ENCODE peak calls at places on chromosome 5, in four cellular contexts. One of them, this sample, is unnamed.

GRCh38 chr5:146213210-146213838 is 9.9 kb downstream of the RBM27 start:
- DNase-seq in HepG2: peak
- DNase-seq in GM12878: no peak
- DNase-seq in K562: peak
- DNase-seq in this sample: no peak

GRCh38 chr5:179827684-179828083 is 7.0 kb downstream of the SQSTM1 start:
- DNase-seq in HepG2: no peak
- DNase-seq in GM12878: no peak
- DNase-seq in K562: no peak
- DNase-seq in this sample: no peak

GRCh38 chr5:138568061-138568824 is 7.0 kb downstream of the HSPA9 start:
- DNase-seq in HepG2: no peak
- DNase-seq in GM12878: no peak
- DNase-seq in K562: no peak
- DNase-seq in this sample: no peak

GRCh38 chr5:8907168-8907868 is 638.6 kb downstream of the SEMA5A start:
- DNase-seq in K562: no peak
- DNase-seq in HepG2: no peak
- DNase-seq in GM12878: no peak
- DNase-seq in this sample: no peak

GRCh38 chr5:154562244-154562861 is 84.3 kb upstream of the HAND1 start:
- DNase-seq in HepG2: no peak
- DNase-seq in GM12878: no peak
- DNase-seq in K562: no peak
- DNase-seq in this sample: no peak

GRCh38 chr5:140833993-140834392 is at the start of gene PCDHA7:
- DNase-seq in K562: peak
- DNase-seq in GM12878: no peak
- DNase-seq in HepG2: peak
- DNase-seq in this sample: no peak

GRCh38 chr5:139745121-139745799 is 50.3 kb upstream of the PSD2 start:
- DNase-seq in GM12878: no peak
- DNase-seq in K562: peak
- DNase-seq in HepG2: no peak
- DNase-seq in this sample: peak

GRCh38 chr5:112995764-112996618 is 19.4 kb downstream of the DCP2 start:
- DNase-seq in HepG2: peak
- DNase-seq in K562: peak
- DNase-seq in GM12878: no peak
- DNase-seq in this sample: peak

GRCh38 chr5:73352789-73353188 is 95.8 kb downstream of the FOXD1 start:
- DNase-seq in GM12878: no peak
- DNase-seq in K562: no peak
- DNase-seq in HepG2: no peak
- DNase-seq in this sample: no peak

DNA sequence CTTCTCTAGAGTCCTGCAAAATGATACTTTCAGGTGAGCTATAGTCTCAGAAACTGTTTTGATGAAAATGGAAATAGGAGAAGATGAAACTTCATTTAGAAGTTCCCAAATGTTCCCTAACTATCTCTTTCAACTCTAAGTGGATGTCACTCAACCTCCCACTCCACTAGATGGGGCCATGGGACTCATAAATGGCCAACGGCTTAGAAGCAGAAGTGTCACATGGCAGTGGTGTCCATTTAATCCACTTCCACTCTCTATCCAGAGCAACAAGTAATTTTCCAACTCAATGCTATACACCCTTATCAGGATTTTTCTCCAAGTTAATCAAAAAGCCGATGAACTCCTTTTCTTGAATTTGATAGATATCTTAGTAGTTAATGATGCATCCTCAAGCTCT is 295.7 kb downstream of the EDIL3 start:
- DNase-seq in HepG2: peak
- DNase-seq in K562: peak
- DNase-seq in GM12878: no peak
- DNase-seq in this sample: no peak
- TF ChIP-seq CTCF in HepG2: peak
- TF ChIP-seq CTCF in K562: no peak
- TF ChIP-seq CTCF in GM12878: peak
- TF ChIP-seq CTCF in this sample: no peak

GRCh38 chr5:68331202-68332108 is 115.9 kb downstream of the PIK3R1 start:
- DNase-seq in HepG2: peak
- DNase-seq in K562: peak
- DNase-seq in GM12878: no peak
- DNase-seq in this sample: no peak
- TF ChIP-seq CREM in HepG2: no peak
- TF ChIP-seq CREM in K562: no peak
- TF ChIP-seq CREM in GM12878: peak
- TF ChIP-seq CREM in this sample: no peak

GRCh38 chr5:4640793-4641192 is 499.3 kb upstream of the ADAMTS16 start:
- DNase-seq in K562: peak
- DNase-seq in GM12878: no peak
- DNase-seq in HepG2: no peak
- DNase-seq in this sample: peak
- TF ChIP-seq CTCF in K562: no peak
- TF ChIP-seq CTCF in GM12878: no peak
- TF ChIP-seq CTCF in HepG2: no peak
- TF ChIP-seq CTCF in this sample: no peak

GRCh38 chr5:389891-390290 is 53.1 kb upstream of the EXOC3 start:
- DNase-seq in HepG2: no peak
- DNase-seq in GM12878: no peak
- DNase-seq in K562: no peak
- DNase-seq in this sample: no peak

GRCh38 chr5:388266-389196 is 54.4 kb upstream of the EXOC3 start:
- DNase-seq in GM12878: no peak
- DNase-seq in HepG2: no peak
- DNase-seq in K562: no peak
- DNase-seq in this sample: no peak

GRCh38 chr5:386432-387341 is 56.3 kb upstream of the EXOC3 start:
- DNase-seq in GM12878: no peak
- DNase-seq in HepG2: no peak
- DNase-seq in K562: no peak
- DNase-seq in this sample: no peak

GRCh38 chr5:389197-389821 is 53.7 kb upstream of the EXOC3 start:
- DNase-seq in K562: no peak
- DNase-seq in HepG2: no peak
- DNase-seq in GM12878: no peak
- DNase-seq in this sample: no peak

DNA sequence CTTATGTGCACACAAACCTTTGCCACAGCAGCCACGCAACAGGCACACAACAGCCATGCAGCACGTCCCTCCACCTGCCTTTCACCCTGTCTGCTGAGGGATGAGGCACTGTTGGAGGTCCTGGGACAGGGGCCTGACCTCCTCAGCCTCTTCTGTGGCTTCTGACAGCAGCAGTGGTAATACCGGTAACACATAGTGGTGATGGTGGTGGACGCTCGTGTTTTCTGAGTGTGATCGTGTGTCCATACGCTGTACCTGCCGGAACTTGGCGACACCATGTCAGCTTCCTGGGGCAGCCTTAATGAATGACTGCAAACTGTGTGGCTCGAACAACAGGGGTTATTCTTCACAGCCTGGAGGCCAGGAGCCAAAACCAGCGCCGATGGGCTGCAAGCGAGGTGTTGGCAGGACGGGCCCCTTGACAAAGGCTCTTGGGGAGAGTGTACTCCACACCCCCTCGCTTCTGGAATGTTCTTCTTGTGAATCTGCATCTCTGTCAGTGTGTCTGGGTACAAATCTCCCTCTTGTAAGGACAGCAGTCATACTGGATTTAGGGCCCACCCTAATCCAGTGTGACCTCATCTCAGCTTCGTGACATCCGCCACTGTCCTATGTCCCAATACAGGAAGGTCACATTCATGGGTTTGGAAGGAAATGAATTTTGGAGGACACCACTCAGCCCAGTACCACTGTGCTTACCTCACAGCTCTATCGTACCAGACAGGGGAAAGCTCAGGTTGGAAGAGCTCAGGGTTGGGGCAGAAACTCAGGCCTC is 55.3 kb upstream of the EXOC3 start:
- DNase-seq in HepG2: no peak
- DNase-seq in K562: no peak
- DNase-seq in GM12878: no peak
- DNase-seq in this sample: no peak
- TF ChIP-seq CREM in HepG2: no peak
- TF ChIP-seq CREM in K562: no peak
- TF ChIP-seq CREM in GM12878: no peak
- TF ChIP-seq CREM in this sample: no peak

GRCh38 chr5:148002471-148002870 is 61.3 kb upstream of the SPINK5 start:
- DNase-seq in HepG2: no peak
- DNase-seq in K562: no peak
- DNase-seq in GM12878: no peak
- DNase-seq in this sample: no peak

GRCh38 chr5:148000036-148000435 is 63.7 kb upstream of the SPINK5 start:
- DNase-seq in HepG2: no peak
- DNase-seq in GM12878: no peak
- DNase-seq in K562: no peak
- DNase-seq in this sample: no peak

GRCh38 chr5:148003226-148003625 is 60.6 kb upstream of the SPINK5 start:
- DNase-seq in GM12878: no peak
- DNase-seq in HepG2: no peak
- DNase-seq in K562: no peak
- DNase-seq in this sample: no peak

GRCh38 chr5:148011407-148012124 is 52.2 kb upstream of the SPINK5 start:
- DNase-seq in GM12878: no peak
- DNase-seq in HepG2: no peak
- DNase-seq in K562: no peak
- DNase-seq in this sample: no peak

DNA sequence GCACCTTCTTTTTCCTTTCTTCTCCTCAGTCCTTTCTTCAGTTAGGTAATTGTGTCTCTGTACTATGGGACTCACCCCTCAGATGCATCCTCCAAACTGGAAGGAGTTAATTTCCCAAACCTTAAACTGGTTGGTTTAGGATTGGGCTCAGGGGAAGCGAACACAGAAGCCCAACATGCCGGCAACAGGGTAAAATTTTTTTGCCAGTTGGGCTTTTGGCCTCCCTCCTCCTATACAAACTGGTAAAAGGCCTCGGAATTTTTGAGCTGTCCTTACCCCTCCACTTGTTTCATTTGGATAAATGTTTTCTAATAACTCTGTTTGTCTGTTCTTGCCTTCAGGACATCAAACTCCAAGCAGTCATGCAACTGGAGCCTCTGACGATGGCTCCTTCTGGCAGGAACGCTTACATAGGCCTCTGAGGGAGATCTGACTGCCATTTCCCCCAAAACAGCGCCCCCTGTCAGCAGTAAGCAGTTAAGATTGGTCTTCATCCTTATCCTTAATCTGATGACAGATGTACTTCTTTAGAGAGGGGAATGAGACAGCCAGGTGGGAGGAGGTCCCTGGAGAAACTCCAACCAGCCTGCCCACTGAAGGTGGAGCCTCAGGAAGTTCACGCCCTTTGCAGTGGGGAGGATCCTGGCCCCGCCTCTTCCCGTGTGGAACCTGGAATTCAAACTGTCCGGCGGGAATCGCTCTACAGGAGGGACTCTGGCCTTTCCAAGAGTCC is 57.8 kb upstream of the SPINK5 start:
- DNase-seq in HepG2: peak
- DNase-seq in GM12878: no peak
- DNase-seq in K562: peak
- DNase-seq in this sample: peak
- TF ChIP-seq CTCF in HepG2: peak
- TF ChIP-seq CTCF in GM12878: peak
- TF ChIP-seq CTCF in K562: peak
- TF ChIP-seq CTCF in this sample: peak

GRCh38 chr5:121691478-121691877 is 160.2 kb upstream of the FTMT start:
- DNase-seq in K562: peak
- DNase-seq in HepG2: peak
- DNase-seq in GM12878: no peak
- DNase-seq in this sample: no peak

GRCh38 chr5:121698690-121699089 is 153.0 kb upstream of the FTMT start:
- DNase-seq in HepG2: no peak
- DNase-seq in K562: peak
- DNase-seq in GM12878: no peak
- DNase-seq in this sample: no peak

GRCh38 chr5:121695307-121695706 is 156.4 kb upstream of the FTMT start:
- DNase-seq in K562: no peak
- DNase-seq in HepG2: no peak
- DNase-seq in GM12878: no peak
- DNase-seq in this sample: no peak

GRCh38 chr5:121692163-121692562 is 159.5 kb upstream of the FTMT start:
- DNase-seq in HepG2: no peak
- DNase-seq in GM12878: no peak
- DNase-seq in K562: no peak
- DNase-seq in this sample: no peak

DNA sequence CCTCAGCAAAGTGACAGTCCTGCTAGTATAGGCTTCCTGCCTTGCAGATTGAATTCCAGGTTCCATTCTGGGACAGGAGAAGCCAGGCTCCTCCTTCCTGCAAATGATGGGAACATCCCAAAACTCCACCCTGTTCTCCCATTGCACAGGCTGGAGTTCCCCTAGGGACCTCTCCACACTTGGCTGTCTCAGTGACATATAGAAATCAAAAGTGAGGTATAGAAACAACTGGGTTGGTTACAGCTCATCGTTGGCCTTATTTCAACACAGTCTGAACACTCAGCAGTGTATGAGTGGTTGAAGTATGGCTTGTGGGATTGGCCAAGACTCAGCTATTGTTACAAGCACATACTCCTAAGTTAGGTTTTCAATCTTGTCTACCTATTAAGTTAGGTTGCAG is 157.8 kb upstream of the FTMT start:
- DNase-seq in HepG2: no peak
- DNase-seq in GM12878: no peak
- DNase-seq in K562: peak
- DNase-seq in this sample: no peak
- TF ChIP-seq CREM in HepG2: no peak
- TF ChIP-seq CREM in GM12878: no peak
- TF ChIP-seq CREM in K562: no peak
- TF ChIP-seq CREM in this sample: no peak